ENCODE peak calls at places on chromosomes 16 and 17, in five cellular contexts. C is thoracic aorta; M is CD8-positive, alpha-beta memory T cell; R is NT2/D1; V is prostate gland. K is an unnamed sample.

GRCh38 chr17:81228420-81228819 is 5.7 kb upstream of the CEP131 start:
- DNase-seq in C (no peak), M (no peak), R (no peak), V (no peak), K (no peak)

GRCh38 chr16:77424841-77425604 is 9.8 kb downstream of the ADAMTS18 start:
- DNase-seq in C (no peak), M (no peak), R (no peak), V (no peak), K (peak; percentile 55)

GRCh38 chr16:74709477-74709877 is 8.8 kb upstream of the MLKL start:
- DNase-seq in C (no peak), M (peak; percentile 75), R (peak; percentile 80), V (peak; percentile 73), K (peak; percentile 44)

GRCh38 chr17:39178516-39178915 is 12.6 kb upstream of the ARL5C start:
- DNase-seq in C (no peak), M (no peak), R (no peak), V (peak; percentile 34), K (peak; percentile 65)

GRCh38 chr17:75632428-75632827 is 806 bp upstream of the SMIM5 start:
- DNase-seq in C (no peak), M (no peak), R (no peak), V (no peak), K (no peak)

GRCh38 chr16:63067141-63067540 is 1030.9 kb upstream of the CDH8 start:
- DNase-seq in C (no peak), M (no peak), R (peak; percentile 11), V (no peak), K (no peak)

GRCh38 chr17:50209133-50209471 is 7.7 kb upstream of the COL1A1 start:
- DNase-seq in C (no peak), M (no peak), R (no peak), V (no peak), K (no peak)

GRCh38 chr17:68182016-68182315 is 65.9 kb upstream of the AMZ2 start:
- DNase-seq in C (no peak), M (no peak), R (no peak), V (no peak), K (no peak)

GRCh38 chr17:34413443-34414076 is 50.5 kb upstream of the CCL1 start:
- DNase-seq in C (no peak), M (no peak), R (no peak), V (no peak), K (no peak)

GRCh38 chr16:30885196-30885595 is 8.7 kb downstream of the BCL7C start:
- DNase-seq in C (no peak), M (no peak), R (no peak), V (no peak), K (no peak)

GRCh38 chr17:28272166-28272565 is 46.8 kb upstream of the TMEM97 start:
- DNase-seq in C (no peak), M (no peak), R (no peak), V (no peak), K (peak; percentile 72)
- H3K27me3 ChIP-seq in C (no peaks in the 10 kb centered on the region), M (peaks cover 10% of the 10 kb centered on the region), R (no peaks in the 10 kb centered on the region), V (no peaks in the 10 kb centered on the region), K (no peaks in the 10 kb centered on the region)

DNA sequence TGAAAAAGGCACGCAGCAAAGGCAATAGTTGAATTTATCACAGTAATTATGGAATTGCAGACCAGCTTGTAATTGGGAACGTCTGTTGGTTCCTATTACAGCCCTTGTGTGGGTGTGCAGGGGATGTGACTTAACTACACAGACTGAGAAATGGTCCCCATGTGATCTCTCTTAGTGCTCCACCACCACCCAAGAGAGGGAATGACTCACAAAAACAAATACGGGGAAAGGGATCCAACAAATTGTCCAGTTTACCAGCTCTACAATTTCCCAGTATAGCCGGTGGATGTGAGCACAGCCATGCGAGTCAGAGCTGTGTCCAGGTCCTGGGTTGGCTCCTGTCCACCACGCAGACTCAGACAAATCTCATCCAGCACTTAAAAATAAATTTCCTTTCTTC is 337.9 kb downstream of the GRIN2A start:
- DNase-seq in C (no peak), M (no peak), R (no peak), V (no peak), K (peak; percentile 50)
- H3K4me3 ChIP-seq in C (no peak overlapping the region), M (no peak overlapping the region), R (no peak overlapping the region), V (no peak overlapping the region), K (no peak overlapping the region)

DNA sequence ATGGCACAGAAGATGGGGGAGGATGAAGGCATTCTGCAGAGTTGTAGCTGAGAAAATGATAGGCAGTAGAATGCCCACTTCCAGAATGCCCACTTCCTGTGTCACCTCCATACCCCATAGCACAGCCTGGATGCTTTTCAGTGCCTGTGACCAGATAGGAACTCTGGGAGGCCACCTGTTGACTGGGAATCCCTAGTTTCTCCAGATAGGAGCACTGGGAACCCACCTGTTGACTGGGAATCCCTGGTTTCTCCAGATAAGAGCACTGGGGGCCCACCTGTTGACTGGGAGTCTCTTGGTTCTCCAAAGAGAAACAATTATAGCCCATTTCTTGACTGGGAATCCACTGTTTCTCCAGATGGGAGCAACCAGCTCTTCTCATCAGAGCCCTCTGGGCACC is 11.6 kb downstream of the CPHXL start:
- DNase-seq in C (no peak), M (no peak), R (no peak), V (no peak), K (no peak)
- H3K9me3 ChIP-seq in C (peaks cover 6% of the 10 kb centered on the region), M (peaks cover 8% of the 10 kb centered on the region), R (peaks cover 32% of the 10 kb centered on the region), V (no peaks in the 10 kb centered on the region), K (no peaks in the 10 kb centered on the region)

GRCh38 chr17:74334393-74335039 is 8.5 kb downstream of the KIF19 start:
- DNase-seq in C (no peak), M (no peak), R (no peak), V (no peak), K (no peak)
- H3K27me3 ChIP-seq in C (no peaks in the 10 kb centered on the region), M (no peaks in the 10 kb centered on the region), R (peaks cover 6% of the 10 kb centered on the region), V (peaks cover 5% of the 10 kb centered on the region), K (no peaks in the 10 kb centered on the region)

DNA sequence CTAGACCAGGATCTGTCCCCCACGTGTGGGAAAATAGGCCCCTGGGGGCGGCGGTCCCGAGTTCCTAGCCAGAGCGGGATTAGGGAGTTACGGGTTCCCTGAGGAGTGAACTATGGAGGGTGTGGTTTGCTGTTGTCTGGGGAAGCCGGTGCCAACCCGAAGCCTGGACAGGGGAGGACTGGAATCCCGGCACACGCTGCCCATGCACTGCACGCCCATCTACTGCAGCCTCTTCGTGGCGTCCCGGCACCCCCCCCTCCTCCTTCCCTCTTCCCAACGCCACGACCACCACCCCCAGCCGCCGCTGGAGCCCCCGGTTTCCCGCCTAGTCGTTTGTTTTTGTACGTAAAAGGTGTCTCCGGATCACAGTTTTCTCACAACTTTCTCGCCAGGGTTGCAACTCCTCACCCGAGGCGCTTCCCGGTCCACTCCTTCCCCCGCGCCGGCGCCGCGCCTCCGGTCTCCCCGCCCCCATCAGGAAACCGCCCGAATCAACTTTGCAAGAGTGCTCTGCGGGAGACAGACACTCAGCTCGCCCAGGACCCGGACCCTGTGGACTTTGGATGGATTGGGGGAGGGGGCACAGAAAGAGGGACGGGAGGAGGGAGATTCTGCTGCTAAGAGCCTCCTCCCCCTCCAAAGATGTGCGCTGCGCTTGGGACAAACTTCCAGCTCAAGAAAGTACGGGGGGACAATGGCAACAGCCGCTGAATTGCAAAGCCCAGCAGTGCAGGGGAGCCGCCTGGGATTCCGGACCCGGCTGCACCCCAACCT is 1.4 kb upstream of the LHX1 start:
- DNase-seq in C (no peak), M (no peak), R (no peak), V (no peak), K (no peak)
- H3K4me3 ChIP-seq in C (peak overlapping the region; percentile 38), M (no peak overlapping the region), R (peak overlapping the region; percentile 30), V (no peak overlapping the region), K (peak overlapping the region; percentile 10)

GRCh38 chr16:21179126-21179982 is 20.9 kb downstream of the LDAF1 start:
- DNase-seq in C (no peak), M (no peak), R (no peak), V (no peak), K (no peak)
- H3K9me3 ChIP-seq in C (no peaks in the 10 kb centered on the region), M (no peaks in the 10 kb centered on the region), R (peaks cover 31% of the 10 kb centered on the region), V (no peaks in the 10 kb centered on the region), K (peaks cover 3% of the 10 kb centered on the region)